ENCODE peak calls at places on chromosome 6, in nine cellular contexts. A, T, C, E, S, Z, U, K and B are unnamed samples.

GRCh38 chr6:105038259-105038658 is 81.4 kb downstream of the LIN28B start:
- DNase-seq in A (no peak), T (no peak), C (no peak), E (no peak), S (no peak), Z (no peak), U (no peak), K (no peak), B (no peak)

GRCh38 chr6:103723438-103723837 is 1136.3 kb downstream of the HACE1 start:
- DNase-seq in A (no peak), T (no peak), C (no peak), E (no peak), S (no peak), Z (no peak), U (no peak), K (no peak), B (no peak)

GRCh38 chr6:129843573-129843972 is 17.5 kb downstream of the TMEM244 start:
- DNase-seq in A (no peak), T (no peak), C (no peak), E (peak; percentile 54), S (no peak), Z (no peak), U (no peak), K (no peak), B (no peak)

GRCh38 chr6:125544819-125545218 is 204.6 kb upstream of the HEY2 start:
- DNase-seq in A (no peak), T (no peak), C (no peak), E (no peak), S (no peak), Z (no peak), U (no peak), K (no peak), B (no peak)

GRCh38 chr6:51892750-51893149 is 194.7 kb downstream of the PKHD1 start:
- DNase-seq in A (no peak), T (no peak), C (no peak), E (no peak), S (no peak), Z (no peak), U (no peak), K (no peak), B (no peak)

GRCh38 chr6:151870375-151870774 is 62.9 kb downstream of the ESR1 start:
- DNase-seq in A (no peak), T (no peak), C (no peak), E (no peak), S (no peak), Z (no peak), U (no peak), K (no peak), B (no peak)

GRCh38 chr6:28589234-28589951 is 63.7 kb downstream of the GPX5 start:
- DNase-seq in A (peak; percentile 90), T (peak; percentile 49), C (peak; percentile 87), E (peak; percentile 97), S (peak; percentile 94), Z (no peak), U (no peak), K (peak; percentile 89), B (peak; percentile 87)

GRCh38 chr6:148869589-148869988 is 122.8 kb downstream of the UST start:
- DNase-seq in A (no peak), T (no peak), C (no peak), E (peak; percentile 97), S (no peak), Z (no peak), U (no peak), K (peak; percentile 61), B (no peak)

GRCh38 chr6:29419516-29419915 is 4.8 kb downstream of the OR12D1 start:
- DNase-seq in A (no peak), T (no peak), C (no peak), E (peak; percentile 72), S (no peak), Z (no peak), U (no peak), K (no peak), B (no peak)

GRCh38 chr6:110034637-110035096 is 56.6 kb downstream of the GPR6 start:
- DNase-seq in A (no peak), T (no peak), C (peak; percentile 22), E (no peak), S (no peak), Z (no peak), U (no peak), K (no peak), B (no peak)

GRCh38 chr6:57147401-57147800 is 24.7 kb upstream of the BAG2 start:
- DNase-seq in A (no peak), T (no peak), C (no peak), E (no peak), S (no peak), Z (no peak), U (no peak), K (no peak), B (no peak)

GRCh38 chr6:170050591-170051041 is 240.3 kb downstream of the DLL1 start:
- DNase-seq in A (no peak), T (no peak), C (no peak), E (no peak), S (no peak), Z (no peak), U (no peak), K (no peak), B (no peak)

GRCh38 chr6:157323114-157323923 is at the start of gene TMEM242:
- DNase-seq in A (peak; percentile 98), T (peak; percentile 94), C (no peak), E (peak; percentile 95), S (no peak), Z (peak; percentile 92), U (peak; percentile 91), K (peak; percentile 96), B (no peak)

GRCh38 chr6:137237413-137238170 is 18.4 kb upstream of the IFNGR1 start:
- DNase-seq in A (no peak), T (no peak), C (no peak), E (peak; percentile 96), S (no peak), Z (no peak), U (no peak), K (peak; percentile 73), B (no peak)

GRCh38 chr6:156848533-156848932 is 71.4 kb downstream of the ARID1B start:
- DNase-seq in A (no peak), T (no peak), C (peak; percentile 9), E (peak; percentile 47), S (peak; percentile 55), Z (no peak), U (no peak), K (peak; percentile 74), B (peak; percentile 83)

GRCh38 chr6:166438211-166438861 is 55.6 kb upstream of the MPC1 start:
- DNase-seq in A (no peak), T (no peak), C (no peak), E (no peak), S (no peak), Z (no peak), U (no peak), K (no peak), B (no peak)

GRCh38 chr6:35385457-35386202 is 43.3 kb downstream of the PPARD start:
- DNase-seq in A (no peak), T (peak; percentile 15), C (peak; percentile 21), E (peak; percentile 41), S (no peak), Z (no peak), U (no peak), K (peak; percentile 73), B (no peak)

GRCh38 chr6:27940766-27941165 is 16.3 kb upstream of the OR2B6 start:
- DNase-seq in A (no peak), T (no peak), C (no peak), E (no peak), S (no peak), Z (no peak), U (no peak), K (no peak), B (no peak)

GRCh38 chr6:145814501-145815350 is at the start of gene FBXO30:
- DNase-seq in A (peak; percentile 92), T (peak; percentile 93), C (peak; percentile 68), E (peak; percentile 91), S (peak; percentile 34), Z (peak; percentile 89), U (peak; percentile 89), K (peak; percentile 93), B (peak; percentile 89)

GRCh38 chr6:3403244-3404154 is 53.4 kb downstream of the SLC22A23 start:
- DNase-seq in A (no peak), T (peak; percentile 80), C (no peak), E (no peak), S (no peak), Z (peak; percentile 85), U (peak; percentile 66), K (no peak), B (peak; percentile 4)

GRCh38 chr6:5617179-5617578 is 355.9 kb downstream of the FARS2 start:
- DNase-seq in A (no peak), T (no peak), C (no peak), E (no peak), S (no peak), Z (no peak), U (no peak), K (no peak), B (no peak)

GRCh38 chr6:108133594-108134179 is 32.1 kb upstream of the NR2E1 start:
- DNase-seq in A (peak; percentile 91), T (peak; percentile 56), C (peak; percentile 74), E (peak; percentile 94), S (peak; percentile 18), Z (peak; percentile 78), U (peak; percentile 63), K (peak; percentile 73), B (peak; percentile 75)

GRCh38 chr6:136723780-136724179 is 68.5 kb downstream of the MAP3K5 start:
- DNase-seq in A (no peak), T (no peak), C (no peak), E (no peak), S (no peak), Z (no peak), U (no peak), K (no peak), B (no peak)

GRCh38 chr6:80535914-80536565 is 429.6 kb downstream of the BCKDHB start:
- DNase-seq in A (no peak), T (no peak), C (no peak), E (no peak), S (no peak), Z (no peak), U (no peak), K (no peak), B (peak; percentile 28)

GRCh38 chr6:164045082-164045481 is 630.6 kb downstream of the QKI start:
- DNase-seq in A (no peak), T (no peak), C (no peak), E (no peak), S (no peak), Z (no peak), U (no peak), K (no peak), B (no peak)

GRCh38 chr6:137217801-137218472 is 1.2 kb downstream of the IFNGR1 start:
- DNase-seq in A (no peak), T (peak; percentile 68), C (no peak), E (peak; percentile 25), S (no peak), Z (peak; percentile 26), U (peak; percentile 65), K (peak; percentile 55), B (no peak)

GRCh38 chr6:109297719-109298118 is 84.5 kb downstream of the CD164 start:
- DNase-seq in A (no peak), T (no peak), C (no peak), E (no peak), S (no peak), Z (no peak), U (no peak), K (no peak), B (no peak)